ENCODE peak calls at places on chromosomes 13 and 19, in six cellular contexts. T is left kidney; Y is stimulated activated CD4-positive, alpha-beta T cell treated with anti-CD3 and anti-CD28 coated beads, TNF-alpha, amount 100 ng/mL, for 4 hours; S is thoracic aorta; U is iPS-NIHi11; K is HTR-8/SVneo. R is an unnamed sample.

GRCh38 chr19:49855277-49855675 is 4.3 kb downstream of the PTOV1 start:
- DNase-seq in U (no peak), K (no peak), S (no peak), Y (no peak), T (no peak), R (no peak)

GRCh38 chr19:33441828-33442227 is 68.3 kb downstream of the CEBPG start:
- DNase-seq in U (no peak), Y (no peak), K (no peak), T (no peak), S (no peak), R (no peak)

GRCh38 chr13:26601669-26602068 is 44.2 kb downstream of the WASF3 start:
- DNase-seq in S (no peak), U (peak), T (peak), Y (no peak), K (peak), R (peak)

GRCh38 chr19:5479958-5480357 is 24.7 kb downstream of the ZNRF4 start:
- DNase-seq in U (peak), T (peak), S (no peak), Y (no peak), K (no peak), R (no peak)

GRCh38 chr13:33183431-33184130 is 102.0 kb downstream of the STARD13 start:
- DNase-seq in T (no peak), Y (no peak), U (no peak), S (no peak), K (no peak), R (no peak)

GRCh38 chr19:5707576-5708575 is 12.1 kb downstream of the LONP1 start:
- DNase-seq in U (no peak), Y (no peak), S (no peak), K (no peak), T (no peak), R (no peak)

GRCh38 chr13:37392389-37392788 is 206.2 kb downstream of the POSTN start:
- DNase-seq in S (no peak), K (no peak), Y (no peak), U (no peak), T (peak), R (no peak)

GRCh38 chr19:47228937-47229673 is 1.9 kb downstream of the BBC3 start:
- DNase-seq in U (no peak), K (no peak), S (no peak), T (no peak), Y (no peak), R (peak)

GRCh38 chr19:4196009-4196408 is 13.5 kb downstream of the ANKRD24 start:
- DNase-seq in Y (no peak), U (no peak), T (no peak), S (no peak), K (no peak), R (no peak)

GRCh38 chr13:30623392-30623791 is 5.7 kb downstream of the USPL1 start:
- DNase-seq in T (no peak), K (no peak), Y (no peak), S (no peak), U (no peak), R (no peak)

GRCh38 chr19:40612831-40613668 is 11.9 kb downstream of the LTBP4 start:
- DNase-seq in K (no peak), Y (peak), U (peak), S (no peak), T (peak), R (peak)

GRCh38 chr13:37753776-37754175 is 115.8 kb downstream of the TRPC4 start:
- DNase-seq in K (no peak), U (no peak), Y (no peak), S (no peak), T (peak), R (peak)

GRCh38 chr13:73268306-73268705 is 209.5 kb downstream of the KLF5 start:
- DNase-seq in S (no peak), Y (no peak), K (no peak), T (no peak), U (no peak), R (no peak)

GRCh38 chr19:39874404-39874803 is 28.2 kb upstream of the FBL start:
- DNase-seq in S (no peak), T (no peak), Y (no peak), U (no peak), K (no peak), R (no peak)

GRCh38 chr19:55519461-55520311 is 17.2 kb downstream of the SBK2 start:
- DNase-seq in Y (no peak), U (no peak), T (no peak), K (no peak), S (no peak), R (no peak)

GRCh38 chr19:1979017-1979416 is 36.5 kb downstream of the BTBD2 start:
- DNase-seq in U (no peak), T (no peak), S (no peak), K (no peak), Y (no peak), R (no peak)

GRCh38 chr19:3983936-3984583 is 1.2 kb downstream of the EEF2 start:
- DNase-seq in U (no peak), T (peak), S (no peak), K (no peak), Y (no peak), R (no peak)

GRCh38 chr19:40623403-40624239 is 22.5 kb downstream of the LTBP4 start:
- DNase-seq in U (peak), S (no peak), K (no peak), T (peak), Y (no peak), R (peak)

GRCh38 chr19:54172413-54172763 is 572 bp downstream of the TMC4 start:
- DNase-seq in K (no peak), T (no peak), U (no peak), S (no peak), Y (no peak), R (no peak)